ENCODE peak calls at places on chromosome 7, in nine cellular contexts. One of them, this sample, is unnamed.

GRCh38 chr7:106693659-106694353 is 32.8 kb upstream of the CCDC71L start:
- DNase-seq in foreskin fibroblast: no peak
- DNase-seq in heart left ventricle: no peak
- DNase-seq in WERI-Rb-1: no peak
- DNase-seq in astrocyte of the spinal cord: peak; percentile 26
- DNase-seq in epithelial cell of esophagus: no peak
- DNase-seq in mammary epithelial cell: peak; percentile 36
- DNase-seq in psoas muscle: no peak
- DNase-seq in IMR-90: peak; percentile 41
- DNase-seq in this sample: no peak

GRCh38 chr7:127953966-127954365 is 77.3 kb downstream of the LRRC4 start:
- DNase-seq in epithelial cell of esophagus: no peak
- DNase-seq in WERI-Rb-1: no peak
- DNase-seq in psoas muscle: no peak
- DNase-seq in IMR-90: no peak
- DNase-seq in mammary epithelial cell: no peak
- DNase-seq in astrocyte of the spinal cord: no peak
- DNase-seq in foreskin fibroblast: no peak
- DNase-seq in heart left ventricle: no peak
- DNase-seq in this sample: no peak

GRCh38 chr7:39661960-39662359 is 38.6 kb downstream of the RALA start:
- DNase-seq in mammary epithelial cell: no peak
- DNase-seq in IMR-90: no peak
- DNase-seq in heart left ventricle: no peak
- DNase-seq in epithelial cell of esophagus: no peak
- DNase-seq in psoas muscle: no peak
- DNase-seq in foreskin fibroblast: no peak
- DNase-seq in WERI-Rb-1: no peak
- DNase-seq in astrocyte of the spinal cord: no peak
- DNase-seq in this sample: no peak

GRCh38 chr7:132500727-132501410 is 75.4 kb downstream of the PLXNA4 start:
- DNase-seq in psoas muscle: peak; percentile 71
- DNase-seq in IMR-90: no peak
- DNase-seq in mammary epithelial cell: no peak
- DNase-seq in WERI-Rb-1: peak; percentile 35
- DNase-seq in foreskin fibroblast: peak; percentile 44
- DNase-seq in epithelial cell of esophagus: no peak
- DNase-seq in astrocyte of the spinal cord: peak; percentile 62
- DNase-seq in heart left ventricle: peak; percentile 64
- DNase-seq in this sample: no peak

GRCh38 chr7:73739387-73739767 is 775 bp upstream of the ABHD11 start:
- DNase-seq in astrocyte of the spinal cord: no peak
- DNase-seq in psoas muscle: no peak
- DNase-seq in IMR-90: no peak
- DNase-seq in heart left ventricle: no peak
- DNase-seq in epithelial cell of esophagus: no peak
- DNase-seq in mammary epithelial cell: no peak
- DNase-seq in foreskin fibroblast: no peak
- DNase-seq in WERI-Rb-1: no peak
- DNase-seq in this sample: no peak

GRCh38 chr7:106721816-106722785 is 61.1 kb upstream of the CCDC71L start:
- DNase-seq in foreskin fibroblast: peak; percentile 30
- DNase-seq in WERI-Rb-1: no peak
- DNase-seq in heart left ventricle: no peak
- DNase-seq in epithelial cell of esophagus: no peak
- DNase-seq in mammary epithelial cell: no peak
- DNase-seq in psoas muscle: no peak
- DNase-seq in astrocyte of the spinal cord: no peak
- DNase-seq in IMR-90: peak; percentile 56
- DNase-seq in this sample: no peak

GRCh38 chr7:42883950-42884349 is 27.9 kb downstream of the C7orf25 start:
- DNase-seq in epithelial cell of esophagus: peak; percentile 95
- DNase-seq in mammary epithelial cell: peak; percentile 72
- DNase-seq in foreskin fibroblast: peak; percentile 12
- DNase-seq in IMR-90: peak; percentile 22
- DNase-seq in psoas muscle: no peak
- DNase-seq in heart left ventricle: no peak
- DNase-seq in astrocyte of the spinal cord: peak; percentile 24
- DNase-seq in WERI-Rb-1: no peak
- DNase-seq in this sample: peak; percentile 51

GRCh38 chr7:157009778-157010587 is 480 bp downstream of the MNX1 start:
- DNase-seq in mammary epithelial cell: no peak
- DNase-seq in WERI-Rb-1: no peak
- DNase-seq in psoas muscle: no peak
- DNase-seq in astrocyte of the spinal cord: no peak
- DNase-seq in epithelial cell of esophagus: no peak
- DNase-seq in foreskin fibroblast: no peak
- DNase-seq in IMR-90: no peak
- DNase-seq in heart left ventricle: no peak
- DNase-seq in this sample: no peak

GRCh38 chr7:120274482-120274881 is 1.5 kb downstream of the KCND2 start:
- DNase-seq in mammary epithelial cell: no peak
- DNase-seq in heart left ventricle: no peak
- DNase-seq in astrocyte of the spinal cord: no peak
- DNase-seq in epithelial cell of esophagus: no peak
- DNase-seq in IMR-90: no peak
- DNase-seq in WERI-Rb-1: peak; percentile 10
- DNase-seq in foreskin fibroblast: no peak
- DNase-seq in psoas muscle: no peak
- DNase-seq in this sample: no peak

GRCh38 chr7:146736446-146737190 is 620.0 kb downstream of the CNTNAP2 start:
- DNase-seq in psoas muscle: no peak
- DNase-seq in WERI-Rb-1: no peak
- DNase-seq in heart left ventricle: no peak
- DNase-seq in astrocyte of the spinal cord: peak; percentile 0
- DNase-seq in mammary epithelial cell: no peak
- DNase-seq in IMR-90: no peak
- DNase-seq in epithelial cell of esophagus: peak; percentile 2
- DNase-seq in foreskin fibroblast: no peak
- DNase-seq in this sample: no peak

GRCh38 chr7:125316451-125316850 is 386.8 kb upstream of the POT1 start:
- DNase-seq in foreskin fibroblast: no peak
- DNase-seq in psoas muscle: no peak
- DNase-seq in WERI-Rb-1: peak; percentile 76
- DNase-seq in astrocyte of the spinal cord: no peak
- DNase-seq in IMR-90: no peak
- DNase-seq in epithelial cell of esophagus: peak; percentile 82
- DNase-seq in heart left ventricle: no peak
- DNase-seq in mammary epithelial cell: peak; percentile 65
- DNase-seq in this sample: peak; percentile 16

GRCh38 chr7:125098377-125098970 is 168.8 kb upstream of the POT1 start:
- DNase-seq in heart left ventricle: no peak
- DNase-seq in epithelial cell of esophagus: peak; percentile 47
- DNase-seq in IMR-90: no peak
- DNase-seq in psoas muscle: no peak
- DNase-seq in WERI-Rb-1: no peak
- DNase-seq in astrocyte of the spinal cord: peak; percentile 17
- DNase-seq in foreskin fibroblast: no peak
- DNase-seq in mammary epithelial cell: peak; percentile 7
- DNase-seq in this sample: no peak

GRCh38 chr7:65233409-65234034 is 140.1 kb upstream of the ZNF92 start:
- DNase-seq in epithelial cell of esophagus: no peak
- DNase-seq in IMR-90: no peak
- DNase-seq in astrocyte of the spinal cord: no peak
- DNase-seq in heart left ventricle: no peak
- DNase-seq in foreskin fibroblast: no peak
- DNase-seq in psoas muscle: no peak
- DNase-seq in mammary epithelial cell: no peak
- DNase-seq in WERI-Rb-1: no peak
- DNase-seq in this sample: no peak

GRCh38 chr7:17233643-17234397 is 64.6 kb upstream of the AHR start:
- DNase-seq in epithelial cell of esophagus: no peak
- DNase-seq in foreskin fibroblast: no peak
- DNase-seq in IMR-90: no peak
- DNase-seq in heart left ventricle: no peak
- DNase-seq in mammary epithelial cell: no peak
- DNase-seq in psoas muscle: no peak
- DNase-seq in astrocyte of the spinal cord: peak; percentile 44
- DNase-seq in WERI-Rb-1: no peak
- DNase-seq in this sample: no peak

GRCh38 chr7:157394246-157395191 is 57.7 kb downstream of the DNAJB6 start:
- DNase-seq in psoas muscle: no peak
- DNase-seq in WERI-Rb-1: no peak
- DNase-seq in IMR-90: peak; percentile 78
- DNase-seq in astrocyte of the spinal cord: peak; percentile 22
- DNase-seq in epithelial cell of esophagus: peak; percentile 28
- DNase-seq in heart left ventricle: no peak
- DNase-seq in mammary epithelial cell: peak; percentile 17
- DNase-seq in foreskin fibroblast: peak; percentile 43
- DNase-seq in this sample: no peak

GRCh38 chr7:153193144-153193595 is 433.6 kb downstream of the ACTR3B start:
- DNase-seq in WERI-Rb-1: peak; percentile 50
- DNase-seq in heart left ventricle: no peak
- DNase-seq in mammary epithelial cell: no peak
- DNase-seq in foreskin fibroblast: no peak
- DNase-seq in epithelial cell of esophagus: peak; percentile 4
- DNase-seq in astrocyte of the spinal cord: no peak
- DNase-seq in IMR-90: no peak
- DNase-seq in psoas muscle: no peak
- DNase-seq in this sample: peak; percentile 58

GRCh38 chr7:80659120-80660055 is 20.9 kb downstream of the CD36 start:
- DNase-seq in mammary epithelial cell: peak; percentile 20
- DNase-seq in foreskin fibroblast: peak; percentile 20
- DNase-seq in IMR-90: peak; percentile 62
- DNase-seq in WERI-Rb-1: no peak
- DNase-seq in astrocyte of the spinal cord: peak; percentile 50
- DNase-seq in heart left ventricle: no peak
- DNase-seq in epithelial cell of esophagus: peak; percentile 43
- DNase-seq in psoas muscle: no peak
- DNase-seq in this sample: no peak

GRCh38 chr7:80665526-80665925 is 27.1 kb downstream of the CD36 start:
- DNase-seq in foreskin fibroblast: no peak
- DNase-seq in WERI-Rb-1: no peak
- DNase-seq in astrocyte of the spinal cord: no peak
- DNase-seq in IMR-90: no peak
- DNase-seq in mammary epithelial cell: peak; percentile 54
- DNase-seq in heart left ventricle: no peak
- DNase-seq in psoas muscle: no peak
- DNase-seq in epithelial cell of esophagus: peak; percentile 78
- DNase-seq in this sample: no peak

GRCh38 chr7:80662252-80662651 is 23.8 kb downstream of the CD36 start:
- DNase-seq in epithelial cell of esophagus: no peak
- DNase-seq in WERI-Rb-1: no peak
- DNase-seq in IMR-90: no peak
- DNase-seq in astrocyte of the spinal cord: no peak
- DNase-seq in mammary epithelial cell: no peak
- DNase-seq in heart left ventricle: no peak
- DNase-seq in psoas muscle: peak; percentile 41
- DNase-seq in foreskin fibroblast: no peak
- DNase-seq in this sample: no peak

GRCh38 chr7:80660939-80661338 is 22.5 kb downstream of the CD36 start:
- DNase-seq in astrocyte of the spinal cord: no peak
- DNase-seq in psoas muscle: no peak
- DNase-seq in epithelial cell of esophagus: no peak
- DNase-seq in mammary epithelial cell: no peak
- DNase-seq in foreskin fibroblast: no peak
- DNase-seq in heart left ventricle: no peak
- DNase-seq in WERI-Rb-1: no peak
- DNase-seq in IMR-90: no peak
- DNase-seq in this sample: no peak

GRCh38 chr7:80661729-80662128 is 23.3 kb downstream of the CD36 start:
- DNase-seq in IMR-90: no peak
- DNase-seq in astrocyte of the spinal cord: no peak
- DNase-seq in foreskin fibroblast: no peak
- DNase-seq in WERI-Rb-1: no peak
- DNase-seq in heart left ventricle: no peak
- DNase-seq in epithelial cell of esophagus: no peak
- DNase-seq in mammary epithelial cell: no peak
- DNase-seq in psoas muscle: no peak
- DNase-seq in this sample: no peak
- TF ChIP-seq CTCF in IMR-90: no peak
- TF ChIP-seq CTCF in astrocyte of the spinal cord: peak; percentile 28
- TF ChIP-seq CTCF in foreskin fibroblast: peak; percentile 13
- TF ChIP-seq CTCF in WERI-Rb-1: no peak
- TF ChIP-seq CTCF in heart left ventricle: peak; percentile 21
- TF ChIP-seq CTCF in epithelial cell of esophagus: peak; percentile 26
- TF ChIP-seq CTCF in mammary epithelial cell: peak; percentile 31
- TF ChIP-seq CTCF in psoas muscle: no peak
- TF ChIP-seq CTCF in this sample: no peak

DNA sequence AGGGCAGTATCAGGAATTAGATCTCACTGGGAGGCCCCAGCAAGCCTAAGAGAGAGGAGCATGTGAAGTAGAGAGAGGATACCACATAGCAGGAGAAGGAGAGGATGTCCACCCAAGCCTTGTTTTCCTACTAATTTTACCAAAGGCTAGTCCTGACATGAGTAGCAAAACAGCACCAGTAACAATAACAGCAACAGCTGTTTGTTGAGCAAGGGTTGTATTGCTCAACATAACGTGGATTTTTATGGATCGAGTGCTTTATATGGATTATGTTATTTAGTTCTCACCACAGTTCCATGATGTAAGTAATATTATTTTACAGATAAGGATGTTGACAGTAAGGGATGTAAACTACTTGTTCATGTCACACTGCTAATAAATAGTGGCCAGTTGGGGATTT is 135.2 kb upstream of the DLX6 start:
- DNase-seq in mammary epithelial cell: peak; percentile 68
- DNase-seq in IMR-90: no peak
- DNase-seq in epithelial cell of esophagus: peak; percentile 82
- DNase-seq in astrocyte of the spinal cord: no peak
- DNase-seq in WERI-Rb-1: no peak
- DNase-seq in foreskin fibroblast: no peak
- DNase-seq in heart left ventricle: no peak
- DNase-seq in psoas muscle: no peak
- DNase-seq in this sample: no peak
- TF ChIP-seq CTCF in mammary epithelial cell: no peak
- TF ChIP-seq CTCF in IMR-90: no peak
- TF ChIP-seq CTCF in epithelial cell of esophagus: no peak
- TF ChIP-seq CTCF in astrocyte of the spinal cord: no peak
- TF ChIP-seq CTCF in WERI-Rb-1: no peak
- TF ChIP-seq CTCF in foreskin fibroblast: no peak
- TF ChIP-seq CTCF in heart left ventricle: no peak
- TF ChIP-seq CTCF in psoas muscle: no peak
- TF ChIP-seq CTCF in this sample: no peak

GRCh38 chr7:130914589-130915294 is 180.7 kb upstream of the KLF14 start:
- DNase-seq in epithelial cell of esophagus: no peak
- DNase-seq in psoas muscle: no peak
- DNase-seq in IMR-90: no peak
- DNase-seq in mammary epithelial cell: no peak
- DNase-seq in astrocyte of the spinal cord: no peak
- DNase-seq in foreskin fibroblast: no peak
- DNase-seq in WERI-Rb-1: no peak
- DNase-seq in heart left ventricle: no peak
- DNase-seq in this sample: no peak
- TF ChIP-seq CTCF in epithelial cell of esophagus: no peak
- TF ChIP-seq CTCF in psoas muscle: no peak
- TF ChIP-seq CTCF in IMR-90: no peak
- TF ChIP-seq CTCF in mammary epithelial cell: no peak
- TF ChIP-seq CTCF in astrocyte of the spinal cord: no peak
- TF ChIP-seq CTCF in foreskin fibroblast: no peak
- TF ChIP-seq CTCF in WERI-Rb-1: no peak
- TF ChIP-seq CTCF in heart left ventricle: no peak
- TF ChIP-seq CTCF in this sample: no peak

DNA sequence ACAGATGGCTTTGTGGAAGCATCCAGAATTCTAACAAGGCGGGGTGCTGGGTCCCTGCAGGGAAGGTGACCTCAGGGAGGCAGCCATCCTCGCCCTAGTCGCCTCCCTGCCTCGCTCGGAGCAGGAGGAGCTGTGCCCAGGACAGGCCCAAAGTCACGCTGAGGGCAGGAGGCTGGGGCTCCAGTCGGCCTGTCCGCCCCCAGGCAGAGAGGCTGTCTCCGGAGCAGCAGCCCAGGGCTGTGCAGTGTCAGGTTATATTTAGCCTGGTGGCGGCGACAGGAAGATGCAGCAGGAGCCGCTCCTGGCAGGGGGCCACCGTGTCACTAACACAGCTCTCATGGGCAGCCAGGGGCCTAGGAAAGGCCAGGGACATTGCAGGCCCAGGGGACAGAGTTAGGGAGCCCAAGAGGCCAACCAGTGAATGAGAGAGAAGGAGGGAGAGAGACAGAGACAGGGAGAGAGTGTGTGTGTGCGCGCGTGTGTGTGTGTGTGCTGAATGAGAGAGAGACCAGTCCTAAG is 13.5 kb downstream of the KCNH2 start:
- DNase-seq in foreskin fibroblast: no peak
- DNase-seq in astrocyte of the spinal cord: no peak
- DNase-seq in epithelial cell of esophagus: no peak
- DNase-seq in heart left ventricle: peak; percentile 88
- DNase-seq in psoas muscle: no peak
- DNase-seq in mammary epithelial cell: no peak
- DNase-seq in IMR-90: no peak
- DNase-seq in WERI-Rb-1: peak; percentile 74
- DNase-seq in this sample: no peak
- TF ChIP-seq CTCF in foreskin fibroblast: no peak
- TF ChIP-seq CTCF in astrocyte of the spinal cord: no peak
- TF ChIP-seq CTCF in epithelial cell of esophagus: no peak
- TF ChIP-seq CTCF in heart left ventricle: no peak
- TF ChIP-seq CTCF in psoas muscle: no peak
- TF ChIP-seq CTCF in mammary epithelial cell: no peak
- TF ChIP-seq CTCF in IMR-90: no peak
- TF ChIP-seq CTCF in WERI-Rb-1: no peak
- TF ChIP-seq CTCF in this sample: peak; percentile 10

This sample was measured in nephron progenitor cell.